ENCODE peak calls at places on chromosomes 1 and 21, in eight cellular contexts. E, O, C, J, W, A, R and V are unnamed samples.

GRCh38 chr1:29239142-29239541 is 2.8 kb downstream of the PTPRU start:
- DNase-seq in E (no peak), O (peak), C (no peak), J (no peak), W (no peak), A (peak), R (peak), V (no peak)

GRCh38 chr1:19597463-19598309 is 46.4 kb upstream of the NBL1 start:
- DNase-seq in E (peak), O (no peak), C (peak), J (peak), W (no peak), A (no peak), R (peak), V (peak)

GRCh38 chr1:1063945-1064831 is 9.9 kb downstream of the RNF223 start:
- DNase-seq in E (peak), O (peak), C (peak), J (peak), W (peak), A (peak), R (peak), V (peak)

GRCh38 chr1:32454726-32455125 is 10.1 kb upstream of the ZBTB8B start:
- DNase-seq in E (no peak), O (no peak), C (no peak), J (no peak), W (no peak), A (peak), R (peak), V (no peak)

GRCh38 chr1:90501281-90501680 is 215.8 kb downstream of the BARHL2 start:
- DNase-seq in E (no peak), O (peak), C (no peak), J (no peak), W (no peak), A (no peak), R (no peak), V (no peak)

GRCh38 chr1:171884475-171884874 is 43.2 kb downstream of the DNM3 start:
- DNase-seq in E (no peak), O (no peak), C (no peak), J (no peak), W (no peak), A (no peak), R (peak), V (no peak)

GRCh38 chr1:110783292-110783918 is 89.5 kb upstream of the CD53 start:
- DNase-seq in E (peak), O (peak), C (peak), J (peak), W (no peak), A (peak), R (peak), V (peak)

GRCh38 chr1:103561612-103562395 is 9.6 kb upstream of the AMY2B start:
- DNase-seq in E (peak), O (no peak), C (no peak), J (no peak), W (peak), A (no peak), R (no peak), V (no peak)

GRCh38 chr1:206655471-206655882 is 20.1 kb downstream of the DYRK3 start:
- DNase-seq in E (no peak), O (no peak), C (no peak), J (no peak), W (no peak), A (no peak), R (no peak), V (no peak)

GRCh38 chr1:229572286-229572685 is 13.8 kb upstream of the ABCB10 start:
- DNase-seq in E (no peak), O (no peak), C (no peak), J (no peak), W (no peak), A (peak), R (no peak), V (no peak)

GRCh38 chr1:17438176-17438976 is 1.1 kb downstream of the RCC2 start:
- DNase-seq in E (peak), O (peak), C (no peak), J (peak), W (no peak), A (peak), R (no peak), V (peak)

GRCh38 chr1:66300986-66301451 is 232.9 kb upstream of the SGIP1 start:
- DNase-seq in E (peak), O (no peak), C (no peak), J (no peak), W (peak), A (no peak), R (peak), V (peak)

GRCh38 chr1:46410156-46411009 is 16.3 kb downstream of the FAAH start:
- DNase-seq in E (peak), O (no peak), C (no peak), J (no peak), W (no peak), A (no peak), R (no peak), V (no peak)

GRCh38 chr21:31557421-31557955 is 102.0 kb upstream of the SOD1 start:
- DNase-seq in E (no peak), O (peak), C (no peak), J (no peak), W (no peak), A (no peak), R (no peak), V (no peak)

GRCh38 chr1:25068316-25068715 is 138.2 kb upstream of the RUNX3 start:
- DNase-seq in E (no peak), O (no peak), C (no peak), J (no peak), W (no peak), A (no peak), R (no peak), V (no peak)

GRCh38 chr1:15767941-15768340 is 9.3 kb downstream of the FBLIM1 start:
- DNase-seq in E (no peak), O (no peak), C (no peak), J (no peak), W (no peak), A (no peak), R (no peak), V (no peak)

GRCh38 chr1:208027861-208028260 is 116.9 kb upstream of the CD34 start:
- DNase-seq in E (no peak), O (no peak), C (no peak), J (no peak), W (no peak), A (no peak), R (no peak), V (no peak)

GRCh38 chr1:53792751-53793150 is 45.3 kb downstream of the NDC1 start:
- DNase-seq in E (no peak), O (no peak), C (no peak), J (no peak), W (no peak), A (no peak), R (no peak), V (no peak)
- H3K27ac ChIP-seq in E (no peak), O (no peak), C (no peak), J (no peak), W (no peak), A (no peak), R (no peak), V (no peak)

GRCh38 chr1:212949771-212950170 is 570 bp upstream of the VASH2 start:
- DNase-seq in E (no peak), O (no peak), C (no peak), J (no peak), W (no peak), A (no peak), R (no peak), V (no peak)
- H3K27ac ChIP-seq in E (no peak), O (peak), C (peak), J (no peak), W (peak), A (no peak), R (no peak), V (no peak)

GRCh38 chr1:114235956-114236355 is 82.3 kb upstream of the SYT6 start:
- DNase-seq in E (no peak), O (no peak), C (no peak), J (no peak), W (no peak), A (no peak), R (no peak), V (no peak)
- H3K27ac ChIP-seq in E (no peak), O (no peak), C (no peak), J (no peak), W (no peak), A (no peak), R (no peak), V (no peak)

DNA sequence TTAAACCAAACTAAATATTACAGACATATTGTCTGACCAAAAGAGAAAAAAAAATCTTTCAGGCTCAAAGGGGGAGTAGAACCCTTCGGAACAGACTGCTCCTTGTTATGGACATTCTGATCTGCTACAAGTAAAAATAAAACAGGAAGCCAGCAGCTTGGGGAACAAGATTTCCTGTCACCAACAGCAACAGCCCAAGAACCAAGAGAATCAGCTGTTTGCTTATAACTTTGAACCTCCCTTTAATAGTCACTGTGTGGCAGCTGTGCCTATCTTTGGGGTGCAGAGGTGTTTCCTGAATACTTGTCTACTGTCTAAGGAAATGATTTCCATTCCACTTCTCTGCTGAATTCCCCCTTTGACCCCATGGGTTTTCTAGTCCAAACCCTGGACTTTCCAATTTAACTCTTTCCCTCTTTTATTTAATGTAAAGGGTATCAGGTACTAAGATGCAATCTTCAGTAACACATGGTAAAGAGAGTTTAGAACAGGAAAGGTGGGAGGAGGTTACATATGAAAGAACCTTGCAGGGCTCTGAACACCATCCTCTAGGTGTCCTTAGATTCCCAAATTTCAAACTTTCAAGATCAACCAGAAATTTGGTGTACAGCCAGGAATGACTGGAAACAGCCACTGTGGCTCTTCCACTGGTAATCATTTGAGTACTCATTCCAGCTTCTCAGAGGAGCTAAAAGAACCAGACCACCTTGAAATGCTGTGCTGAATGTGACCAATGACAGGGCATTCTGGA is 38.7 kb downstream of the GPR3 start:
- DNase-seq in E (peak), O (no peak), C (no peak), J (no peak), W (no peak), A (no peak), R (no peak), V (peak)
- H3K27ac ChIP-seq in E (no peak), O (no peak), C (no peak), J (peak), W (peak), A (no peak), R (no peak), V (peak)

GRCh38 chr1:225906467-225906866 is 17.5 kb upstream of the LEFTY1 start:
- DNase-seq in E (no peak), O (no peak), C (no peak), J (no peak), W (no peak), A (no peak), R (no peak), V (no peak)

GRCh38 chr1:225907341-225907740 is 16.7 kb downstream of the PYCR2 start:
- DNase-seq in E (no peak), O (no peak), C (no peak), J (no peak), W (no peak), A (no peak), R (no peak), V (no peak)

GRCh38 chr1:225909477-225909876 is 14.6 kb downstream of the PYCR2 start:
- DNase-seq in E (no peak), O (no peak), C (no peak), J (no peak), W (no peak), A (no peak), R (no peak), V (no peak)

GRCh38 chr1:225908773-225909172 is 15.3 kb downstream of the PYCR2 start:
- DNase-seq in E (no peak), O (no peak), C (no peak), J (no peak), W (no peak), A (no peak), R (no peak), V (no peak)

GRCh38 chr1:225908013-225908640 is 15.9 kb downstream of the PYCR2 start:
- DNase-seq in E (no peak), O (no peak), C (no peak), J (no peak), W (no peak), A (peak), R (no peak), V (no peak)
- H3K27ac ChIP-seq in E (no peak), O (no peak), C (no peak), J (no peak), W (no peak), A (no peak), R (no peak), V (no peak)